ENCODE peak calls at places on chromosome 5, in nine cellular contexts. Z, M, P, F, G, D, B, R and O are unnamed samples.

GRCh38 chr5:31182146-31182545 is 11.3 kb upstream of the CDH6 start:
- DNase-seq in B (no peak), G (no peak), P (no peak), M (no peak), D (no peak), Z (no peak), F (no peak), R (no peak), O (no peak)

GRCh38 chr5:61301820-61302563 is 30.1 kb upstream of the ZSWIM6 start:
- DNase-seq in B (no peak), G (peak), M (peak), D (no peak), P (peak), Z (no peak), F (peak), R (peak), O (peak)

GRCh38 chr5:96601811-96602244 is 60.3 kb upstream of the CAST start:
- DNase-seq in R (peak), Z (no peak), D (no peak), F (peak), P (peak), B (no peak), M (peak), G (peak), O (no peak)

GRCh38 chr5:757931-758697 is 26.4 kb downstream of the ZDHHC11B start:
- DNase-seq in R (peak), F (no peak), P (no peak), Z (peak), G (peak), B (no peak), M (peak), D (no peak), O (no peak)

GRCh38 chr5:95839658-95840057 is 17.1 kb upstream of the GLRX start:
- DNase-seq in M (no peak), G (no peak), D (no peak), B (no peak), Z (no peak), P (no peak), R (no peak), F (no peak), O (no peak)

GRCh38 chr5:5667136-5667554 is 244.7 kb downstream of the ICE1 start:
- DNase-seq in R (no peak), F (no peak), D (no peak), P (no peak), B (no peak), Z (no peak), G (no peak), M (no peak), O (no peak)

GRCh38 chr5:38167562-38167996 is 90.8 kb upstream of the EGFLAM start:
- DNase-seq in D (no peak), G (no peak), Z (no peak), B (no peak), F (no peak), M (no peak), P (no peak), R (no peak), O (no peak)

GRCh38 chr5:80963521-80963895 is 3.3 kb downstream of the RASGRF2 start:
- DNase-seq in G (no peak), B (no peak), M (no peak), R (no peak), D (no peak), P (no peak), Z (no peak), F (no peak), O (no peak)

GRCh38 chr5:55402199-55402598 is 94.4 kb downstream of the MTREX start:
- DNase-seq in D (no peak), P (no peak), R (no peak), M (no peak), Z (no peak), F (peak), G (no peak), B (no peak), O (no peak)

GRCh38 chr5:40160435-40160834 is 519.3 kb upstream of the PTGER4 start:
- DNase-seq in D (no peak), Z (no peak), G (no peak), M (no peak), R (no peak), F (no peak), B (no peak), P (no peak), O (no peak)

GRCh38 chr5:170292509-170292908 is 5.1 kb downstream of the LCP2 start:
- DNase-seq in M (no peak), B (no peak), Z (no peak), G (no peak), D (no peak), P (no peak), F (no peak), R (no peak), O (no peak)
- TF ChIP-seq POLR2A in M (no peak), B (no peak), Z (no peak), G (no peak), D (no peak), P (no peak), F (no peak), R (no peak), O (no peak)

GRCh38 chr5:171323806-171324632 is 15.0 kb downstream of the TLX3 start:
- DNase-seq in R (no peak), M (no peak), B (no peak), P (no peak), D (peak), Z (no peak), G (no peak), F (no peak), O (no peak)

GRCh38 chr5:171335616-171336015 is 26.6 kb downstream of the TLX3 start:
- DNase-seq in M (no peak), R (no peak), P (no peak), D (peak), G (no peak), B (no peak), Z (no peak), F (no peak), O (no peak)

DNA sequence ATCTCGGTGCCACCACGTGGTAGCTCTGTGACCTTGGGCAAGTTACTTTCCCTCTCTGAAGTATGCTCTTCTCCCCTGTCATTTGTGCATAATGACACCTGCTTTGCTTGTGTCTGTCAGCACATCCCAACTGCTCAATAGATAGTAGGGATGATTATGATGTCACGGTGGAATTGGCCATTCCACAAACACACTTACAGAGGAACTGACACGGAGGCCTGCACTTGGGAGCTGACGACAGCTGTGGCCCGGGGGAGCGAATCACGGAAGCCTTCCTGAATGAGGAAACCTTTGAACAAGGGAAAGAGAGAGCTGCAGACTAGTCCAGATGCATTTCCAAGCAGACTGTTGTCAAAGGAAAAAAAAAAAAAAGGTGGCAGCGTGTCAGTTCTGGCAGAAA is 21.0 kb downstream of the TLX3 start:
- DNase-seq in P (no peak), D (no peak), R (no peak), F (no peak), M (no peak), Z (no peak), G (no peak), B (no peak), O (no peak)
- H3K27ac ChIP-seq in P (no peak), D (no peak), R (no peak), F (no peak), M (no peak), Z (no peak), G (no peak), B (no peak), O (no peak)

GRCh38 chr5:124796495-124796894 is 50.1 kb upstream of the ZNF608 start:
- DNase-seq in P (no peak), D (no peak), M (no peak), Z (no peak), B (no peak), R (no peak), F (no peak), G (no peak), O (no peak)

GRCh38 chr5:124790895-124791732 is 44.7 kb upstream of the ZNF608 start:
- DNase-seq in G (no peak), Z (no peak), M (peak), F (peak), B (no peak), P (no peak), R (peak), D (no peak), O (no peak)

GRCh38 chr5:124797665-124798087 is 51.2 kb upstream of the ZNF608 start:
- DNase-seq in Z (no peak), G (no peak), B (no peak), P (no peak), R (no peak), M (no peak), F (no peak), D (no peak), O (no peak)

GRCh38 chr5:124798890-124799289 is 52.5 kb upstream of the ZNF608 start:
- DNase-seq in R (no peak), D (no peak), Z (no peak), M (no peak), F (no peak), B (no peak), P (no peak), G (no peak), O (no peak)

DNA sequence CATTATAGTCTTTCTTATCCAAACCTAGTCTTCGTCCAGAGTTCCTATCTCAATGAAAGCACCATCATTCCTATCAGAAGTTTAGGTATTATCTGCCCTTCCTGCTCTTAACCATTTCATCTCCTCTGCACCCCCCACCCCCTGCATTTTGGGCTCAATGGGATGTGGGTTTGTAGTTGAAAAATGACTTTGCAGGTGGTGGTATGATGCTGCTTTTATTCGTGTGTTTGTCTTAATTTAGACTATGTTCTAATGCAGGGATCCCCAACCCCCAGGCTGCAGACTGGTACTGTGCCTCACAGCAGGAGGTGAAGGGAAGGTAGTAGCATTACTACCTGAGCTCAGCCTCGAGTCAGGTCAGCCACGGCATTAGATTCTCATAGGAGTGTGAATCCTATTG is 49.4 kb upstream of the ZNF608 start:
- DNase-seq in G (no peak), B (no peak), R (no peak), D (no peak), M (no peak), F (no peak), P (no peak), Z (no peak), O (no peak)
- TF ChIP-seq POLR2A in G (no peak), B (no peak), R (no peak), D (no peak), M (no peak), F (no peak), P (no peak), Z (no peak), O (no peak)

DNA sequence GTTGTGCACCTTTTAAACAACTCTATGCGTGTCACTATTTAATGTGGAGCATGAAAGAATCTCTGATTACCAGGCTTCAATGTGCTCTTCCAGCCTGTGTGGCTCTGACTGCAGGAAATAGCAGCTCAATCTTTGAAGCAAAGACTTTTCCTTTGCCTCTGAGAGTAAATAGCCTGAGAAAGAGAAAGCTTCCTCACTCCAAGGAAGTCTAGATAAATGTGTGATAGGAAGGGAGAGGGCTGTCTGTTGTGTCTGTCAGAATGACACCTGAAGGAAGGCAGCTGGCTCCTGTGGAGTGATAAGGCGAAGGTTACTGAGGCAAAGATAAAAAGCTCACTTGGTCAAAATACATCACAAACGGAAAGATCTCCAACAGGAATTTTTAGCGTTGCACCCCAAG is 205.3 kb upstream of the HAPLN1 start:
- DNase-seq in B (no peak), M (no peak), G (no peak), F (no peak), Z (no peak), P (no peak), D (no peak), R (no peak), O (no peak)
- H3K27ac ChIP-seq in B (no peak), M (peak), G (no peak), F (no peak), Z (no peak), P (no peak), D (no peak), R (no peak), O (no peak)

DNA sequence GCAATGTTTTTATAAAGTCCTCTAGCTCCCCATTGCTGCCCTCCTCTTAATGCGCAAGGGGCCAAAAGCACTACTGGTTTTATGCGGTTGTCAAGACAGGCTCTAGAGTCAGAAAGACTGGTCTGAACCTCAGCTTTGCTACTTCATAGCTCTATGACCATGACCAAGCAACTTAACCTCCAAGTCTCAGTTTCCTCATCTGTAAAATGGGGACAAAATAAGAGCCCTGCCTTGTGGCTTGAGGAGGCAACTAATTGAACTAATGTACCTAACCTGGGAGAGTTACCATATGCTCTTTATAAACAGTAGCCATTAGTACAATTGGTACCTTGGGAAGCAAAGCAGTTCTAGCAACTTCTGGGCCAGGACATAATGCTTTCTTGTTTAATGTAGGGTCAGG is 36.5 kb downstream of the ANXA6 start:
- DNase-seq in P (no peak), Z (no peak), B (no peak), R (no peak), G (no peak), D (no peak), M (no peak), F (no peak), O (no peak)
- TF ChIP-seq POLR2A in P (no peak), Z (no peak), B (no peak), R (no peak), G (no peak), D (no peak), M (no peak), F (no peak), O (no peak)

GRCh38 chr5:143445726-143446125 is 42.2 kb upstream of the NR3C1 start:
- DNase-seq in Z (no peak), D (no peak), R (no peak), B (no peak), F (no peak), G (no peak), P (no peak), M (no peak), O (no peak)
- H3K27ac ChIP-seq in Z (no peak), D (no peak), R (no peak), B (no peak), F (no peak), G (no peak), P (no peak), M (no peak), O (no peak)

GRCh38 chr5:140641716-140642115 is 2.5 kb downstream of the TMCO6 start:
- DNase-seq in P (no peak), Z (no peak), F (no peak), M (no peak), R (no peak), B (no peak), D (no peak), G (no peak), O (no peak)

GRCh38 chr5:140637722-140638473 is 1.4 kb upstream of the TMCO6 start:
- DNase-seq in Z (no peak), B (no peak), F (no peak), G (no peak), M (no peak), D (no peak), P (no peak), R (no peak), O (no peak)

GRCh38 chr5:140642718-140643117 is 3.5 kb downstream of the TMCO6 start:
- DNase-seq in F (no peak), M (no peak), P (no peak), B (no peak), R (no peak), G (no peak), D (no peak), Z (no peak), O (no peak)

GRCh38 chr5:140635291-140636257 is 2.6 kb upstream of the CD14 start:
- DNase-seq in Z (no peak), M (no peak), F (no peak), R (no peak), D (no peak), P (no peak), B (no peak), G (no peak), O (no peak)

DNA sequence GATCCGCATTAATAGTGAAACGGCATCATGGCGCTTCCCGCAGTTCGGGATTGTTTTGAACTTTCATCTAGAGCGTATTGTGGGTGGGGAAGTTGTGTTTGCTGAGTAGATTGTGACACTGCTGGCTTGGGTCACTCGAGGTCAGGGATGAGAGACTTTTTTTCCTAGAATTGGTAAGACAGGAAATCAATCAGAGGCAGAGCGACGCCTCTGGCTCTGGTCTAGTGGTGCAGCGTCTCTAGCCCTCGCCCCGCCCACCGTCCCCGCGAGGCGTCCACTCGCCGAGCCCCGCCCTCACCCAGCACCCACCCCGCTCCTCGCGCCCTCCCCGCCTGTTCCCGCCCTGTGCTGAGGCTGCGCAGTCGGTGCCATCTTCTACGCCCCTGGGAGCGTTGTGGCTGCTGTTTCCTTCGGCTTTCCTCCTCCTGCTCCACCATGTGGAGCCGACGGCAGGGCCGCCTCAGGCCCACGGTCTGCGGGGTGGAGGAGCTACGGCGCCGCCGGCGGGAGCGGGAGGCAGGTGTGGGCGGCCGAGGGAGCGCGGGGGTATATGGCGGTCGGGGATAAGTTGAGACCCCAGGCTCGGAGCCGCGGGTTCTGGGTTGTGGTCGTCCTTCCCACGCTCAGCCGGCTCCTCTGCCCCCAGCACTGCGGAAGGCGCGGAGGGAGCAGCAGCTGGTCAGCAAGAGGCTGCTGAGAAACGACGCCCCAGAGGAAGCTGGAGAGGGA is at the start of gene TMCO6:
- DNase-seq in G (peak), D (peak), P (peak), Z (peak), R (peak), F (peak), B (peak), M (peak), O (no peak)
- TF ChIP-seq POLR2A in G (peak), D (peak), P (peak), Z (peak), R (peak), F (peak), B (peak), M (peak), O (no peak)

DNA sequence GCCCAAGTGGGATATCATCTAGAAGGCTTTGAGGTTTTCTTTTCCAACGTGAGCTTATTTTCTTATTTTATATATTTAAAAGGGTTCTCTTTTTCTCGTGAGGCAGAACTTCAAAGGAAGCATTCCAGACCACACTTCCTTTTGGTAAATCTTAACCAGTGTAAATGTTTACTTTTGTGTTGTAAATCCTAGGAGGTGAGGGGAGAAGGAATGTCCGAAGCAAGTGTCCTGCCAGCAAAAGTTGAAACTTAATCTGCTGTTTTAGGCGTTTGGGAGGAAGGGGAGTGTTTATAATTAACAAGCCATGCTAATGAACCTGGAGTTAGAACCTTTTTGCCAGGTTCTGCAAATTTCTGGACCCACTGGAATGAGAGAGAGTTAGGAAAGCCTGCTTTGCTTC is 37.9 kb downstream of the WWC1 start:
- DNase-seq in M (no peak), G (no peak), Z (no peak), D (no peak), P (no peak), F (no peak), B (no peak), R (no peak), O (no peak)
- H3K27ac ChIP-seq in M (peak), G (peak), Z (no peak), D (no peak), P (no peak), F (peak), B (no peak), R (no peak), O (no peak)

GRCh38 chr5:43233946-43234345 is 41.9 kb downstream of the NIM1K start:
- DNase-seq in D (no peak), B (no peak), P (no peak), M (no peak), R (no peak), F (no peak), Z (no peak), G (no peak), O (no peak)
- TF ChIP-seq POLR2A in D (no peak), B (no peak), P (no peak), M (no peak), R (no peak), F (no peak), Z (no peak), G (no peak), O (no peak)

DNA sequence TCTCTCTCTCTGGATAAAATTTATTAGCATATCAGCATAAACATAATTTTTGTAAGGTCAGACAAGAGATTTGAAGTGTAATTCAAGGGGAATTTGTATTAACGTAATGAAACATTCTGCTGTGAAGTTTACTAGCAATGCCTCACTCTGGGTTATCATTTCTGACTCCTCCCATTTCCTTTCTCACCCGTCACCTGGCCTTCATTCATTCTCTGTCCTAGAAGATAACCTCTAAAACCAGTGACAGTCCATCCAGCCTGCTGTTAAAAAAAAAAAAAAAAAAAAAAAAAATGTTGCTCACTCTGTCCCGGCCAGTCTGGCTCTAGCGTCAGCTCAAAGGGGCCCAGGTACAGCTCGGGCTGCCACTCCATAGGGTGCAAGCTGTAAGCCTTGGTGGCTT is 27.2 kb downstream of the GRAMD2B start:
- DNase-seq in R (no peak), D (no peak), Z (no peak), M (no peak), B (no peak), P (no peak), F (no peak), G (no peak), O (no peak)
- H3K27ac ChIP-seq in R (peak), D (peak), Z (no peak), M (peak), B (peak), P (no peak), F (no peak), G (no peak), O (peak)